ENCODE peak calls at places on chromosomes 6 and 20, in nine cellular contexts. J is brain microvascular endothelial cell; Q is nucleus accumbens; L is T-helper 1 cell; U is natural killer cell; N is NCI-H2107; D is SW480; K is stimulated activated CD4-positive, alpha-beta T cell treated with anti-CD3 and anti-CD28 coated beads, Interleukin-2, amount 100 ng/mL, for 48 hours; X is cardiac muscle cell. F is an unnamed sample.

GRCh38 chr6:16196260-16196914 is 42.0 kb upstream of the GMPR start:
- DNase-seq in J (no peak), Q (no peak), L (no peak), U (no peak), N (no peak), D (no peak), K (no peak), X (no peak), F (no peak)

GRCh38 chr6:3797231-3798200 is 46.0 kb upstream of the PXDC1 start:
- DNase-seq in J (peak; percentile 47), Q (no peak), L (no peak), U (no peak), N (no peak), D (peak; percentile 75), K (no peak), X (peak; percentile 80), F (no peak)

GRCh38 chr20:63498950-63499332 is at the start of gene EEF1A2:
- DNase-seq in J (no peak), Q (no peak), L (no peak), U (no peak), N (no peak), D (peak; percentile 63), K (no peak), X (no peak), F (peak; percentile 41)

GRCh38 chr6:41488392-41489129 is 57.6 kb upstream of the FOXP4 start:
- DNase-seq in J (peak; percentile 86), Q (no peak), L (no peak), U (no peak), N (no peak), D (peak; percentile 8), K (no peak), X (peak; percentile 89), F (no peak)

GRCh38 chr6:78910611-78911134 is 43.3 kb downstream of the IRAK1BP1 start:
- DNase-seq in J (no peak), Q (no peak), L (peak; percentile 35), U (no peak), N (no peak), D (no peak), K (peak; percentile 5), X (peak; percentile 37), F (no peak)

GRCh38 chr20:61875221-61875885 is 190.3 kb downstream of the TAF4 start:
- DNase-seq in J (no peak), Q (peak; percentile 30), L (no peak), U (no peak), N (no peak), D (no peak), K (no peak), X (no peak), F (no peak)

GRCh38 chr20:46027245-46027853 is 1.7 kb upstream of the SLC12A5 start:
- DNase-seq in J (peak; percentile 52), Q (no peak), L (no peak), U (no peak), N (no peak), D (peak; percentile 59), K (no peak), X (peak; percentile 69), F (no peak)

GRCh38 chr20:57877131-57877784 is 167.4 kb upstream of the PMEPA1 start:
- DNase-seq in J (no peak), Q (no peak), L (no peak), U (no peak), N (no peak), D (no peak), K (no peak), X (no peak), F (no peak)

GRCh38 chr6:111784423-111784822 is 88.8 kb downstream of the FYN start:
- DNase-seq in J (no peak), Q (no peak), L (no peak), U (no peak), N (no peak), D (no peak), K (no peak), X (peak; percentile 62), F (no peak)

GRCh38 chr6:72175936-72176335 is 289.6 kb downstream of the RIMS1 start:
- DNase-seq in J (no peak), Q (no peak), L (no peak), U (no peak), N (no peak), D (no peak), K (no peak), X (peak; percentile 43), F (no peak)

GRCh38 chr6:148440877-148441453 is 98.3 kb downstream of the SASH1 start:
- DNase-seq in J (peak; percentile 52), Q (no peak), L (no peak), U (no peak), N (no peak), D (peak; percentile 73), K (no peak), X (peak; percentile 98), F (no peak)

GRCh38 chr20:46348972-46349741 is 40.9 kb upstream of the CDH22 start:
- DNase-seq in J (peak; percentile 32), Q (peak; percentile 49), L (peak; percentile 32), U (peak; percentile 26), N (peak; percentile 28), D (peak; percentile 27), K (peak; percentile 48), X (peak; percentile 63), F (peak; percentile 24)

GRCh38 chr6:113903666-113904330 is 46.7 kb downstream of the MARCKS start:
- DNase-seq in J (no peak), Q (no peak), L (no peak), U (no peak), N (no peak), D (no peak), K (no peak), X (peak; percentile 54), F (no peak)

GRCh38 chr20:22626501-22626900 is 42.1 kb upstream of the FOXA2 start:
- DNase-seq in J (no peak), Q (no peak), L (no peak), U (no peak), N (no peak), D (no peak), K (no peak), X (no peak), F (no peak)

F was measured in activated T-helper 9 cell treated with anti-CD3 and anti-CD28 coated beads, Interleukin-2, amount 50 U/mL, for 16 hours.